ENCODE peak calls at places on chromosomes 2 and 18, in four cellular contexts. F, A, Z and U are unnamed samples.

GRCh38 chr2:8115451-8115850 is 566.4 kb upstream of the ID2 start:
- DNase-seq in A (no peak), F (no peak), Z (no peak), U (no peak)

GRCh38 chr2:107025869-107026380 is 140.0 kb upstream of the ST6GAL2 start:
- DNase-seq in F (peak; percentile 69), A (no peak), Z (peak; percentile 9), U (peak; percentile 69)

GRCh38 chr2:176652300-176653182 is 383.3 kb downstream of the MTX2 start:
- DNase-seq in Z (peak; percentile 63), F (peak; percentile 25), A (no peak), U (peak; percentile 51)

GRCh38 chr2:66494708-66495107 is 59.8 kb downstream of the MEIS1 start:
- DNase-seq in F (no peak), Z (peak; percentile 92), A (no peak), U (no peak)

GRCh38 chr2:176584333-176584732 is 315.1 kb downstream of the MTX2 start:
- DNase-seq in F (peak; percentile 8), A (no peak), Z (peak; percentile 28), U (peak; percentile 26)

GRCh38 chr18:45324489-45325111 is 290.7 kb upstream of the SLC14A2 start:
- DNase-seq in Z (peak; percentile 36), A (peak; percentile 39), F (no peak), U (peak; percentile 23)

GRCh38 chr2:219551863-219552381 is 8.1 kb downstream of the TMEM198 start:
- DNase-seq in F (no peak), A (no peak), Z (no peak), U (no peak)

GRCh38 chr2:233202531-233202944 is 48.9 kb upstream of the ATG16L1 start:
- DNase-seq in F (no peak), A (no peak), Z (no peak), U (no peak)

GRCh38 chr2:197950754-197951153 is 146.4 kb downstream of the PLCL1 start:
- DNase-seq in Z (no peak), F (no peak), A (no peak), U (no peak)

GRCh38 chr2:26144031-26144430 is 28.9 kb upstream of the GAREM2 start:
- DNase-seq in A (no peak), F (no peak), Z (no peak), U (no peak)

GRCh38 chr2:44242929-44243328 is 32.4 kb upstream of the SLC3A1 start:
- DNase-seq in Z (peak; percentile 67), A (no peak), F (no peak), U (no peak)

GRCh38 chr18:5600376-5601071 is 56.7 kb upstream of the EPB41L3 start:
- DNase-seq in A (no peak), F (no peak), Z (peak; percentile 49), U (no peak)

GRCh38 chr2:135773917-135774316 is 32.3 kb downstream of the UBXN4 start:
- DNase-seq in F (no peak), Z (peak; percentile 60), A (no peak), U (no peak)

GRCh38 chr2:154886316-154886715 is 187.8 kb downstream of the KCNJ3 start:
- DNase-seq in A (no peak), F (no peak), Z (no peak), U (no peak)
- TF ChIP-seq CTCF in A (no peak), F (no peak), Z (no peak), U (no peak)

GRCh38 chr2:79097843-79098242 is 10.1 kb upstream of the REG1B start:
- DNase-seq in A (peak; percentile 17), F (no peak), Z (no peak), U (no peak)
- TF ChIP-seq CTCF in A (no peak), F (no peak), Z (no peak), U (no peak)

DNA sequence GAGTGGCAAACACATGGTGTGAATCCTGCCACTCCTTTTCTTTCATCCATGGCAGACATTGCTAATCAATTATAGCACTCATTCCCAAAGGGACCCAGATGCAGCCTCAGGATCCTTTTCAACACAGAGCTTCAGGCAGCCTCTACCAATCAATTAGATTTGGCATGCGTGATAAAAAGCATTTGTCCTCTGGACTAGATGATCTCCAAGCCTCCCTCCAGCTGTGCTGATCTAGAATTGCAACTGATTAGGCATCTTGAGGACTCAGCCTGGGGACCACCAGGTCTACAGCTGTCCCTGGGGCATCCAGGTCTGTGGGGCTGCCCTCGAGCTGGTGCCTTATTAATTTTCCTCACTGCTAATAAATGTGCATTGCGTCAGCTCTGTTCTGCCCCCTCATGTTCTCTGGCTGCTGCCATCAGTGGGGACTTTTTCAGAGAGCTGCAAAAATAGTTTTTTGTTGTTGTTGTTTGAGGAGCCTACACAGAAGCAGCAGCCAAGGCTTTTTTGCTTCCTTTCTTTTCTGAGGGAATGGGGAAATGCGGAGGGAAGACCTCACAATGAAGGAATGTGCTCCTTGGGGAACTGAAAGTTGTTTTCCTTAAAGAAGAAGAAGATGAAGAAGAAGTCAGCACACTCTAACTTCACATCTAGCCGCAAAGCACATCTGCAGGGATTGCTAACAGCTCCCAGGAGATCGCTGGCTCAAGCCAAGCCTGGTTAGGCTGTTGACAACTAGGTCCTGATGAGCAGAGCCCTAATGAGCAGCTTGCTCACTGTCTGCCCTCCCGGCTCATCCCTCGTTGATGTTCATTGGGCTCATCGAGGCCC is 8.8 kb upstream of the ATOH8 start:
- DNase-seq in F (no peak), Z (peak; percentile 90), A (no peak), U (peak; percentile 64)
- TF ChIP-seq CTCF in F (no peak), Z (no peak), A (no peak), U (peak; percentile 12)

GRCh38 chr2:163736433-163737168 is 793 bp upstream of the FIGN start:
- DNase-seq in Z (peak; percentile 39), A (peak; percentile 80), F (peak; percentile 82), U (peak; percentile 18)
- TF ChIP-seq CTCF in Z (peak; percentile 23), A (no peak), F (no peak), U (peak; percentile 70)

GRCh38 chr2:147331790-147332419 is 512.9 kb upstream of the ACVR2A start:
- DNase-seq in F (no peak), A (peak; percentile 45), Z (peak; percentile 53), U (peak; percentile 25)
- TF ChIP-seq CTCF in F (no peak), A (peak; percentile 58), Z (peak; percentile 57), U (peak; percentile 43)

DNA sequence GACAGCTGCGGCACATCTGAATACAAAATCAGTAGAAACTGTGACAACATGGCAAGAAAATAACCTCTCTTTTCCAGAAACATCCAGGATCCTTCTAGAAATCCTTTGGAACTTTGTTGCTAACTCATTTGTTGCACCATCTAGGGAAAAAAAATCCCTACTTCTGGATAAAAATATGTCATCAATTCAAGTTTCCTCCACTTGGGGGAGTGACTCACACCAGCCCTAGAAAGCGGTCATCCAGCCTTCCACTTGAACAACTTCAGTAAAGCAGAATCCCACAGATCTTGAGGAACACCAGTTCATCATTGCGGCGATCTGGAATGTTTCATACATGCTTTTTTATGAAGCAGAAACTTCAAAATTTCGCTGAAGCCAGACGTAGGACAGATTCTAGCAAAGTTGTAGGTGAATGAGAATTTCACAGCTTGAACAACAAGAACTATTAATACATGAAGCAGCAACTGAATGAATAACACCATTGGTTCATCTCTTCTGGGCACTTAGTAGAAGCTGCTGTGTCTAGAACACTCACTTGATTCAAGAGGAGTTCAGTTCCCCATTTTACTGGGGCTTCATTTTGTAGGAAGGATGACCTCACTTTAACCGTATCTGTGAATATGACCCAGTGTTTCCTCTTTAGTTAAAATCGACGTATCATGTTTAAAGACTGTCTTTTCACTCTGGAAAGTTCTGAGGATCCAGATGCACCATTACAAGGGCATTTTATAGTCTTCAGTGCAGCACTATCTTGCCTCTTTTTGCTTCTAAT is 48.0 kb downstream of the LRRTM1 start:
- DNase-seq in Z (peak; percentile 35), A (peak; percentile 13), F (no peak), U (no peak)
- TF ChIP-seq CTCF in Z (peak; percentile 31), A (no peak), F (no peak), U (peak; percentile 18)

GRCh38 chr2:166419616-166419934 is 43.8 kb upstream of the SCN9A start:
- DNase-seq in Z (peak; percentile 78), A (no peak), F (no peak), U (peak; percentile 30)
- TF ChIP-seq CTCF in Z (peak; percentile 60), A (no peak), F (peak; percentile 77), U (peak; percentile 42)

DNA sequence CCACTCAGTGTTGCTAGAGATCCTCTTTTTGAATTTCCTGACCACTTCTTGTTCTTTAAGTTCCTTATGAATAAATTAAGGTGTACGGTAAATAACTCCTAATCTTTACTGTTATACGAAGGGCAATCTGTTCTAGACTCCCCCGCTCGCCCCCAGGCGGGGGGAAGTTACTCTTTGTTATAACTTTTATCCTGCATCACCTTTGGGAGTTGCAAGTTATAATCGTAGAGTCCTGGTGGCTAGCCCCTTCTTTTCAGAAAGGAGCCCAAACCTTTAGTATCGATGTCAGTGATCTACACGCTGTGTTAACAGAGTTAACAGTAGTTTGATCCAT is 652 bp downstream of the GCA start:
- DNase-seq in Z (peak; percentile 3), F (peak; percentile 3), A (no peak), U (peak; percentile 5)
- TF ChIP-seq CTCF in Z (no peak), F (no peak), A (no peak), U (no peak)

DNA sequence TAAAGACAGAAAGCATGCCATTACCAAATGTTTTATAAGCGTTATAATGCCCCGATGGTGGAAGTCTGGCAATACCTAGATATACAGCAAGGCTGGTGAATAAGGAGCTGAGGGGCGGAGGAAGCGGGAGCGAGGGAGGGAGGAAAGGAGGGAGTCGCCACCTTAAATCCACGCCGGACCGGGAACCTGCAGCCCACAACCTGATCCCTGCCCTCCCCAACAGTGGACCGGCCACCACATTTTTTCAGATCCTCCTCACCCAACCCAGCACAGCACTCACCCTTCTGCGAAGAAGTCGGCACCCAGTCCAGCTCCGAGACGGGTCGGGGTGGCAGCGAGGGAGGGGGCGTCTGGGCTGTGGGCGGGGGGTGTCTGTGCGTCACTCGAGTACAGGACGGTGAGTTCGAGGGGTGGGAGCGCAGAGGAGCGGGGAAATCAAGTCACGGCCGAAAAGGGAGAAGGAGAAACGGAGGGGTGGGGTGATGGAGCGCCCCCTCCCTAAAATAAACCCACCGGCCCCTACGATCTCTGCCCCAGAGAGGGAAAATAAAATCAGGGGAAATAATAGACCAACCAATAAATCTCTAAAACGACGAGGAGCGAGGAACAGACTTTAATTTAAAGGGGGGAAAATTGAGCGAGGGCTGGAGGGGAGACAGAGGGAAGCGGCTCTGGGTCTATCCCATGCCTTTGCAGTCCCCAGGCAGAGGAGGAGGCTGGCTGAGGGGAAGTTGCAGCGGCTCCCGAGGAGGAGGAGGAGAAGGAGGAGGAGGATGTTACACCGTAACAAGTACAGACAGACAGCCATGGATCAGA is 96.5 kb upstream of the SERTAD2 start:
- DNase-seq in Z (peak; percentile 50), A (peak; percentile 39), F (peak; percentile 53), U (peak; percentile 30)
- TF ChIP-seq CTCF in Z (no peak), A (no peak), F (peak; percentile 36), U (no peak)